ENCODE peak calls at places on chromosomes 11 and 22, in five cellular contexts. G, V, R, Q and T are unnamed samples.

GRCh38 chr22:49334589-49334873 is 493.1 kb downstream of the BRD1 start:
- DNase-seq in G (no peak), V (no peak), R (no peak), Q (no peak), T (peak; percentile 49)

GRCh38 chr11:3855808-3856491 is 486 bp downstream of the STIM1 start:
- DNase-seq in G (peak; percentile 59), V (peak; percentile 66), R (no peak), Q (no peak), T (no peak)

GRCh38 chr11:56700242-56700918 is 1.5 kb downstream of the OR9G1 start:
- DNase-seq in G (no peak), V (no peak), R (no peak), Q (no peak), T (no peak)

GRCh38 chr11:12642040-12642439 is 32.2 kb upstream of the TEAD1 start:
- DNase-seq in G (no peak), V (no peak), R (no peak), Q (no peak), T (no peak)

GRCh38 chr11:69603163-69603836 is 37.7 kb upstream of the CCND1 start:
- DNase-seq in G (no peak), V (no peak), R (no peak), Q (no peak), T (no peak)

GRCh38 chr11:77039491-77040400 is 5.5 kb downstream of the B3GNT6 start:
- DNase-seq in G (peak; percentile 84), V (no peak), R (peak; percentile 46), Q (no peak), T (no peak)

GRCh38 chr11:10349806-10350205 is 44.9 kb downstream of the ADM start:
- DNase-seq in G (no peak), V (peak; percentile 53), R (no peak), Q (no peak), T (no peak)

GRCh38 chr11:66762088-66762487 is 33.1 kb upstream of the SPTBN2 start:
- DNase-seq in G (no peak), V (no peak), R (no peak), Q (no peak), T (no peak)

GRCh38 chr11:126246636-126247035 is 22.1 kb downstream of the SRPRA start:
- DNase-seq in G (no peak), V (no peak), R (no peak), Q (no peak), T (no peak)

GRCh38 chr11:47861762-47862161 is 13.6 kb upstream of the NUP160 start:
- DNase-seq in G (no peak), V (no peak), R (no peak), Q (no peak), T (no peak)

GRCh38 chr22:41919357-41920224 is 4.7 kb upstream of the SHISA8 start:
- DNase-seq in G (peak; percentile 78), V (no peak), R (no peak), Q (peak; percentile 26), T (no peak)

GRCh38 chr22:38861927-38862326 is 10.1 kb downstream of the CBX6 start:
- DNase-seq in G (no peak), V (no peak), R (no peak), Q (no peak), T (no peak)

GRCh38 chr22:46587067-46587471 is 33.1 kb upstream of the GRAMD4 start:
- DNase-seq in G (no peak), V (no peak), R (peak; percentile 79), Q (no peak), T (no peak)

GRCh38 chr11:111531687-111532364 is 8.7 kb upstream of the LAYN start:
- DNase-seq in G (no peak), V (no peak), R (no peak), Q (no peak), T (no peak)

GRCh38 chr11:122393209-122393850 is 262.2 kb upstream of the UBASH3B start:
- DNase-seq in G (no peak), V (no peak), R (no peak), Q (no peak), T (no peak)

GRCh38 chr11:121841487-121842167 is 274.4 kb downstream of the BLID start:
- DNase-seq in G (no peak), V (no peak), R (no peak), Q (no peak), T (no peak)

GRCh38 chr11:48020092-48020755 is 39.9 kb downstream of the PTPRJ start:
- DNase-seq in G (no peak), V (no peak), R (no peak), Q (no peak), T (no peak)

GRCh38 chr11:22634897-22635629 is 9.4 kb upstream of the FANCF start:
- DNase-seq in G (peak; percentile 33), V (peak; percentile 38), R (no peak), Q (no peak), T (no peak)

GRCh38 chr11:103807806-103808205 is 228.6 kb upstream of the DDI1 start:
- DNase-seq in G (no peak), V (no peak), R (no peak), Q (no peak), T (no peak)

GRCh38 chr11:29641201-29641600 is 375.6 kb downstream of the KCNA4 start:
- DNase-seq in G (no peak), V (no peak), R (no peak), Q (no peak), T (no peak)

GRCh38 chr22:27834364-27835185 is 33.0 kb upstream of the MN1 start:
- DNase-seq in G (no peak), V (no peak), R (no peak), Q (no peak), T (no peak)

GRCh38 chr11:131888230-131888826 is 517.9 kb downstream of the NTM start:
- DNase-seq in G (no peak), V (peak; percentile 88), R (no peak), Q (no peak), T (no peak)

GRCh38 chr11:65556470-65557279 is 1.5 kb downstream of the LTBP3 start:
- DNase-seq in G (no peak), V (no peak), R (no peak), Q (no peak), T (no peak)

GRCh38 chr11:64501500-64502427 is 89.3 kb upstream of the SLC22A12 start:
- DNase-seq in G (peak; percentile 86), V (no peak), R (no peak), Q (no peak), T (no peak)

GRCh38 chr22:32326647-32327046 is 31.0 kb upstream of the RFPL3 start:
- DNase-seq in G (no peak), V (no peak), R (no peak), Q (no peak), T (peak; percentile 62)

GRCh38 chr11:32713496-32713895 is 81.0 kb downstream of the CCDC73 start:
- DNase-seq in G (no peak), V (peak; percentile 27), R (no peak), Q (no peak), T (no peak)

GRCh38 chr11:35287491-35287890 is 131.9 kb downstream of the SLC1A2 start:
- DNase-seq in G (no peak), V (no peak), R (no peak), Q (no peak), T (no peak)

GRCh38 chr11:4211991-4212390 is 117.4 kb downstream of the RRM1 start:
- DNase-seq in G (no peak), V (no peak), R (no peak), Q (no peak), T (no peak)